ENCODE peak calls at places on chromosomes 12 and 14, in ten cellular contexts. One of them, this sample, is unnamed.

GRCh38 chr14:68146812-68147211 is 327.2 kb downstream of the RAD51B start:
- DNase-seq in HCT116: peak
- DNase-seq in neuronal stem cell: no peak
- DNase-seq in CD4-positive, alpha-beta memory T cell: no peak
- DNase-seq in astrocyte of the cerebellum: peak
- DNase-seq in suprapubic skin: no peak
- DNase-seq in K562: no peak
- DNase-seq in naive thymus-derived CD4-positive, alpha-beta T cell: no peak
- DNase-seq in skeletal muscle cell: peak
- DNase-seq in A549: peak
- DNase-seq in this sample: no peak

GRCh38 chr14:104602933-104603325 is 1.6 kb downstream of the TMEM179 start:
- DNase-seq in neuronal stem cell: no peak
- DNase-seq in naive thymus-derived CD4-positive, alpha-beta T cell: no peak
- DNase-seq in A549: no peak
- DNase-seq in skeletal muscle cell: no peak
- DNase-seq in suprapubic skin: peak
- DNase-seq in HCT116: no peak
- DNase-seq in K562: no peak
- DNase-seq in CD4-positive, alpha-beta memory T cell: no peak
- DNase-seq in astrocyte of the cerebellum: no peak
- DNase-seq in this sample: no peak

GRCh38 chr12:48788522-48788851 is 402 bp downstream of the ADCY6 start:
- DNase-seq in K562: no peak
- DNase-seq in HCT116: no peak
- DNase-seq in A549: no peak
- DNase-seq in naive thymus-derived CD4-positive, alpha-beta T cell: no peak
- DNase-seq in suprapubic skin: no peak
- DNase-seq in neuronal stem cell: no peak
- DNase-seq in skeletal muscle cell: no peak
- DNase-seq in CD4-positive, alpha-beta memory T cell: no peak
- DNase-seq in astrocyte of the cerebellum: no peak
- DNase-seq in this sample: no peak

GRCh38 chr12:52182898-52183543 is 8.8 kb downstream of the KRT80 start:
- DNase-seq in naive thymus-derived CD4-positive, alpha-beta T cell: no peak
- DNase-seq in A549: no peak
- DNase-seq in HCT116: no peak
- DNase-seq in neuronal stem cell: no peak
- DNase-seq in astrocyte of the cerebellum: no peak
- DNase-seq in CD4-positive, alpha-beta memory T cell: no peak
- DNase-seq in K562: no peak
- DNase-seq in skeletal muscle cell: no peak
- DNase-seq in suprapubic skin: no peak
- DNase-seq in this sample: no peak

GRCh38 chr14:74299061-74299545 is 3.6 kb downstream of the ABCD4 start:
- DNase-seq in A549: no peak
- DNase-seq in naive thymus-derived CD4-positive, alpha-beta T cell: no peak
- DNase-seq in HCT116: peak
- DNase-seq in CD4-positive, alpha-beta memory T cell: no peak
- DNase-seq in neuronal stem cell: peak
- DNase-seq in skeletal muscle cell: no peak
- DNase-seq in suprapubic skin: no peak
- DNase-seq in astrocyte of the cerebellum: peak
- DNase-seq in K562: no peak
- DNase-seq in this sample: no peak

GRCh38 chr12:51403744-51404143 is 12.5 kb upstream of the GALNT6 start:
- DNase-seq in astrocyte of the cerebellum: no peak
- DNase-seq in K562: no peak
- DNase-seq in naive thymus-derived CD4-positive, alpha-beta T cell: no peak
- DNase-seq in neuronal stem cell: no peak
- DNase-seq in CD4-positive, alpha-beta memory T cell: no peak
- DNase-seq in HCT116: no peak
- DNase-seq in A549: no peak
- DNase-seq in skeletal muscle cell: no peak
- DNase-seq in suprapubic skin: no peak
- DNase-seq in this sample: no peak

GRCh38 chr12:4864575-4864974 is 45.1 kb upstream of the KCNA1 start:
- DNase-seq in suprapubic skin: no peak
- DNase-seq in naive thymus-derived CD4-positive, alpha-beta T cell: no peak
- DNase-seq in A549: no peak
- DNase-seq in astrocyte of the cerebellum: no peak
- DNase-seq in HCT116: no peak
- DNase-seq in CD4-positive, alpha-beta memory T cell: no peak
- DNase-seq in neuronal stem cell: no peak
- DNase-seq in skeletal muscle cell: no peak
- DNase-seq in K562: no peak
- DNase-seq in this sample: no peak

GRCh38 chr14:61811882-61812346 is 49.7 kb downstream of the SNAPC1 start:
- DNase-seq in HCT116: no peak
- DNase-seq in astrocyte of the cerebellum: no peak
- DNase-seq in suprapubic skin: no peak
- DNase-seq in naive thymus-derived CD4-positive, alpha-beta T cell: no peak
- DNase-seq in K562: no peak
- DNase-seq in A549: no peak
- DNase-seq in neuronal stem cell: no peak
- DNase-seq in CD4-positive, alpha-beta memory T cell: no peak
- DNase-seq in skeletal muscle cell: no peak
- DNase-seq in this sample: no peak

GRCh38 chr14:65471038-65471878 is 58.7 kb downstream of the FUT8 start:
- DNase-seq in suprapubic skin: no peak
- DNase-seq in HCT116: no peak
- DNase-seq in A549: no peak
- DNase-seq in skeletal muscle cell: no peak
- DNase-seq in neuronal stem cell: no peak
- DNase-seq in K562: peak
- DNase-seq in CD4-positive, alpha-beta memory T cell: no peak
- DNase-seq in naive thymus-derived CD4-positive, alpha-beta T cell: no peak
- DNase-seq in astrocyte of the cerebellum: no peak
- DNase-seq in this sample: no peak

GRCh38 chr12:1858456-1858855 is 38.1 kb downstream of the LRTM2 start:
- DNase-seq in HCT116: no peak
- DNase-seq in naive thymus-derived CD4-positive, alpha-beta T cell: no peak
- DNase-seq in K562: no peak
- DNase-seq in CD4-positive, alpha-beta memory T cell: no peak
- DNase-seq in A549: no peak
- DNase-seq in neuronal stem cell: no peak
- DNase-seq in suprapubic skin: no peak
- DNase-seq in astrocyte of the cerebellum: no peak
- DNase-seq in skeletal muscle cell: no peak
- DNase-seq in this sample: no peak

GRCh38 chr12:78878447-78878846 is 13.9 kb downstream of the SYT1 start:
- DNase-seq in neuronal stem cell: no peak
- DNase-seq in HCT116: no peak
- DNase-seq in A549: peak
- DNase-seq in suprapubic skin: no peak
- DNase-seq in CD4-positive, alpha-beta memory T cell: no peak
- DNase-seq in naive thymus-derived CD4-positive, alpha-beta T cell: no peak
- DNase-seq in K562: no peak
- DNase-seq in skeletal muscle cell: no peak
- DNase-seq in astrocyte of the cerebellum: no peak
- DNase-seq in this sample: no peak

GRCh38 chr12:129887047-129887568 is 16.7 kb downstream of the TMEM132D start:
- DNase-seq in CD4-positive, alpha-beta memory T cell: no peak
- DNase-seq in K562: no peak
- DNase-seq in A549: no peak
- DNase-seq in suprapubic skin: no peak
- DNase-seq in HCT116: no peak
- DNase-seq in neuronal stem cell: no peak
- DNase-seq in astrocyte of the cerebellum: peak
- DNase-seq in skeletal muscle cell: no peak
- DNase-seq in naive thymus-derived CD4-positive, alpha-beta T cell: no peak
- DNase-seq in this sample: no peak

GRCh38 chr14:83294941-83295340 is 1761.3 kb upstream of the SEL1L start:
- DNase-seq in K562: no peak
- DNase-seq in astrocyte of the cerebellum: peak
- DNase-seq in neuronal stem cell: no peak
- DNase-seq in suprapubic skin: no peak
- DNase-seq in skeletal muscle cell: no peak
- DNase-seq in naive thymus-derived CD4-positive, alpha-beta T cell: no peak
- DNase-seq in CD4-positive, alpha-beta memory T cell: no peak
- DNase-seq in HCT116: no peak
- DNase-seq in A549: no peak
- DNase-seq in this sample: no peak
- H3K4me3 ChIP-seq in K562: no peak
- H3K4me3 ChIP-seq in astrocyte of the cerebellum: no peak
- H3K4me3 ChIP-seq in neuronal stem cell: no peak
- H3K4me3 ChIP-seq in suprapubic skin: no peak
- H3K4me3 ChIP-seq in skeletal muscle cell: no peak
- H3K4me3 ChIP-seq in naive thymus-derived CD4-positive, alpha-beta T cell: no peak
- H3K4me3 ChIP-seq in CD4-positive, alpha-beta memory T cell: no peak
- H3K4me3 ChIP-seq in HCT116: no peak
- H3K4me3 ChIP-seq in A549: no peak
- H3K4me3 ChIP-seq in this sample: no peak

DNA sequence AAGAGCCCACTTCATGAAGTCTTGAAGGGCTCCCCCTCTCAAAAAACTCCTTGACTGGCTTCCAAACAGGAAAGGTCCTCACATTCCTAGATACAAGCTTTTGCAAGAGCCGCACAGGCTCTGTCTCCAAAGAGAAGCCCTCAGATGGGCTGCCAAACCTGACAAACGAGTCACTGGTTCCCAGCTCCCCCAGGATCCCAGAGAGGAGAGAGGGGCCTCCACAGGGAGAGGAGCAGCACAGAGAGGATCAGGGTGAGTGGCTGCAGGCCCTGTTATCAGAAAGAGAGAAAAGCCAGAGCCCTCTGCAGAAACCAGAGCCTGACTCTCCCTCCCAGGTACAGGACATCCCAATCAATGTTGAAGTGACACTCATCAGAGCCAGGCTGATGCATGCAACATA is 5.8 kb downstream of the NID2 start:
- DNase-seq in K562: no peak
- DNase-seq in CD4-positive, alpha-beta memory T cell: no peak
- DNase-seq in astrocyte of the cerebellum: no peak
- DNase-seq in naive thymus-derived CD4-positive, alpha-beta T cell: no peak
- DNase-seq in HCT116: no peak
- DNase-seq in neuronal stem cell: no peak
- DNase-seq in suprapubic skin: no peak
- DNase-seq in A549: no peak
- DNase-seq in skeletal muscle cell: no peak
- DNase-seq in this sample: no peak
- H3K4me3 ChIP-seq in K562: no peak
- H3K4me3 ChIP-seq in CD4-positive, alpha-beta memory T cell: no peak
- H3K4me3 ChIP-seq in astrocyte of the cerebellum: no peak
- H3K4me3 ChIP-seq in naive thymus-derived CD4-positive, alpha-beta T cell: no peak
- H3K4me3 ChIP-seq in HCT116: no peak
- H3K4me3 ChIP-seq in neuronal stem cell: no peak
- H3K4me3 ChIP-seq in suprapubic skin: no peak
- H3K4me3 ChIP-seq in A549: no peak
- H3K4me3 ChIP-seq in skeletal muscle cell: no peak
- H3K4me3 ChIP-seq in this sample: no peak

GRCh38 chr14:102226356-102227125 is 78.4 kb downstream of the MOK start:
- DNase-seq in suprapubic skin: no peak
- DNase-seq in astrocyte of the cerebellum: no peak
- DNase-seq in K562: no peak
- DNase-seq in CD4-positive, alpha-beta memory T cell: no peak
- DNase-seq in skeletal muscle cell: no peak
- DNase-seq in A549: no peak
- DNase-seq in neuronal stem cell: no peak
- DNase-seq in HCT116: no peak
- DNase-seq in naive thymus-derived CD4-positive, alpha-beta T cell: no peak
- DNase-seq in this sample: no peak
- H3K4me3 ChIP-seq in suprapubic skin: no peak
- H3K4me3 ChIP-seq in astrocyte of the cerebellum: no peak
- H3K4me3 ChIP-seq in K562: no peak
- H3K4me3 ChIP-seq in CD4-positive, alpha-beta memory T cell: no peak
- H3K4me3 ChIP-seq in skeletal muscle cell: no peak
- H3K4me3 ChIP-seq in A549: no peak
- H3K4me3 ChIP-seq in neuronal stem cell: no peak
- H3K4me3 ChIP-seq in HCT116: no peak
- H3K4me3 ChIP-seq in naive thymus-derived CD4-positive, alpha-beta T cell: no peak
- H3K4me3 ChIP-seq in this sample: no peak

DNA sequence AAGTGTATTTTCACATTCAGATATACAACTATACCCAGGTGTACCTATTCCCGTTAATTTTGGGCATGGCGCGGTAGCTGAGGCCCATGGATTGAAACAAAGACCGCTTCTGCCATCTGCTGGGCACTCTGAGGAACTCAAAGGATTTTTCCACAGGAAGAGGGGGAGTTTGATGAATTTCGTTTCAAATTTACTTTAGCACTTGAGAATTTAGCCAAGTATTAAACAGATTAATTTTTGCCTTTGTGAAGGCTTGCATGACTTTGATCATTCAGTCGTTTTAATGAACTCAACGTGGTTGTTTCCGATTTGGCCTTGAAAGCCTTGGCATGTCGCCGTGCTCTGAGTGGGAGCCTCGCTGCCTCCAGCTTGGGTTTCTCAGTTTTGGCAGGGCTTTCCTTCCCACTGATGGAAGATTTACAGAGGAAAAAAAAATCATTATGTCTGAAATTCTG is 153.2 kb upstream of the DDHD1 start:
- DNase-seq in CD4-positive, alpha-beta memory T cell: peak
- DNase-seq in skeletal muscle cell: no peak
- DNase-seq in neuronal stem cell: peak
- DNase-seq in suprapubic skin: no peak
- DNase-seq in astrocyte of the cerebellum: peak
- DNase-seq in K562: peak
- DNase-seq in HCT116: peak
- DNase-seq in A549: peak
- DNase-seq in naive thymus-derived CD4-positive, alpha-beta T cell: no peak
- DNase-seq in this sample: peak
- H3K4me3 ChIP-seq in CD4-positive, alpha-beta memory T cell: no peak
- H3K4me3 ChIP-seq in skeletal muscle cell: peak
- H3K4me3 ChIP-seq in neuronal stem cell: peak
- H3K4me3 ChIP-seq in suprapubic skin: peak
- H3K4me3 ChIP-seq in astrocyte of the cerebellum: peak
- H3K4me3 ChIP-seq in K562: no peak
- H3K4me3 ChIP-seq in HCT116: no peak
- H3K4me3 ChIP-seq in A549: peak
- H3K4me3 ChIP-seq in naive thymus-derived CD4-positive, alpha-beta T cell: peak
- H3K4me3 ChIP-seq in this sample: no peak

GRCh38 chr12:29157486-29157946 is 8.4 kb downstream of the FAR2 start:
- DNase-seq in astrocyte of the cerebellum: peak
- DNase-seq in skeletal muscle cell: peak
- DNase-seq in CD4-positive, alpha-beta memory T cell: no peak
- DNase-seq in K562: no peak
- DNase-seq in suprapubic skin: no peak
- DNase-seq in naive thymus-derived CD4-positive, alpha-beta T cell: no peak
- DNase-seq in neuronal stem cell: no peak
- DNase-seq in A549: no peak
- DNase-seq in HCT116: no peak
- DNase-seq in this sample: no peak
- H3K4me3 ChIP-seq in astrocyte of the cerebellum: no peak
- H3K4me3 ChIP-seq in skeletal muscle cell: no peak
- H3K4me3 ChIP-seq in CD4-positive, alpha-beta memory T cell: no peak
- H3K4me3 ChIP-seq in K562: no peak
- H3K4me3 ChIP-seq in suprapubic skin: no peak
- H3K4me3 ChIP-seq in naive thymus-derived CD4-positive, alpha-beta T cell: no peak
- H3K4me3 ChIP-seq in neuronal stem cell: no peak
- H3K4me3 ChIP-seq in A549: no peak
- H3K4me3 ChIP-seq in HCT116: no peak
- H3K4me3 ChIP-seq in this sample: no peak

GRCh38 chr12:115023898-115024297 is 339.9 kb upstream of the TBX3 start:
- DNase-seq in skeletal muscle cell: no peak
- DNase-seq in naive thymus-derived CD4-positive, alpha-beta T cell: no peak
- DNase-seq in K562: no peak
- DNase-seq in astrocyte of the cerebellum: peak
- DNase-seq in A549: no peak
- DNase-seq in neuronal stem cell: no peak
- DNase-seq in HCT116: no peak
- DNase-seq in suprapubic skin: no peak
- DNase-seq in CD4-positive, alpha-beta memory T cell: no peak
- DNase-seq in this sample: no peak
- H3K4me3 ChIP-seq in skeletal muscle cell: no peak
- H3K4me3 ChIP-seq in naive thymus-derived CD4-positive, alpha-beta T cell: no peak
- H3K4me3 ChIP-seq in K562: no peak
- H3K4me3 ChIP-seq in astrocyte of the cerebellum: no peak
- H3K4me3 ChIP-seq in A549: no peak
- H3K4me3 ChIP-seq in neuronal stem cell: no peak
- H3K4me3 ChIP-seq in HCT116: no peak
- H3K4me3 ChIP-seq in suprapubic skin: no peak
- H3K4me3 ChIP-seq in CD4-positive, alpha-beta memory T cell: no peak
- H3K4me3 ChIP-seq in this sample: no peak